ENCODE peak calls at places on chromosomes 16 and 17, in seven cellular contexts. T, E, G, D, U, J and Z are unnamed samples.

GRCh38 chr16:56282455-56282854 is 91.2 kb downstream of the GNAO1 start:
- DNase-seq in J (no peak), T (no peak), G (no peak), U (no peak), E (no peak), D (no peak), Z (no peak)

GRCh38 chr17:50593321-50593720 is 32.8 kb downstream of the CACNA1G start:
- DNase-seq in D (peak), J (no peak), E (no peak), U (peak), T (no peak), G (peak), Z (no peak)

GRCh38 chr17:76847031-76847430 is 21.2 kb upstream of the MGAT5B start:
- DNase-seq in E (no peak), J (no peak), D (no peak), U (no peak), G (no peak), T (no peak), Z (no peak)

GRCh38 chr17:17971431-17972125 is 622 bp downstream of the TOM1L2 start:
- DNase-seq in U (no peak), D (peak), T (no peak), J (peak), G (no peak), E (no peak), Z (no peak)

GRCh38 chr16:66928702-66929388 is 3.5 kb upstream of the RRAD start:
- DNase-seq in D (peak), G (no peak), U (no peak), J (peak), E (no peak), T (no peak), Z (peak)

GRCh38 chr16:20001856-20002707 is 71.6 kb downstream of the GPR139 start:
- DNase-seq in T (no peak), U (no peak), J (no peak), D (no peak), E (no peak), G (no peak), Z (no peak)

GRCh38 chr17:4948997-4949320 is 629 bp upstream of the PFN1 start:
- DNase-seq in J (peak), T (no peak), E (peak), D (peak), U (no peak), G (no peak), Z (peak)

GRCh38 chr17:10050597-10051101 is 145.6 kb upstream of the RCVRN start:
- DNase-seq in D (no peak), U (no peak), E (no peak), T (no peak), J (no peak), G (peak), Z (peak)

GRCh38 chr16:13168091-13168572 is 266.7 kb downstream of the SHISA9 start:
- DNase-seq in T (peak), G (no peak), D (no peak), J (no peak), U (no peak), E (no peak), Z (no peak)

GRCh38 chr16:30060354-30061194 is 5.0 kb upstream of the ALDOA start:
- DNase-seq in E (no peak), D (no peak), T (no peak), G (peak), J (no peak), U (no peak), Z (no peak)

GRCh38 chr17:57006040-57006439 is 28.1 kb downstream of the SCPEP1 start:
- DNase-seq in J (no peak), E (no peak), U (no peak), D (peak), G (no peak), T (no peak), Z (no peak)